ENCODE peak calls at places on chromosomes 6 and 20, in six cellular contexts. I is CD8-positive, alpha-beta T cell; D is A549; O is OCI-LY7; V is esophagus squamous epithelium; S is GM23248. M is an unnamed sample.

GRCh38 chr6:5115168-5115567 is 30.0 kb downstream of the PPP1R3G start:
- DNase-seq in I (no peak), D (peak; percentile 33), O (no peak), V (no peak), S (peak; percentile 75), M (no peak)

GRCh38 chr6:31769684-31770371 is 7.3 kb downstream of the VWA7 start:
- DNase-seq in I (peak; percentile 63), D (peak; percentile 81), O (peak; percentile 75), V (no peak), S (peak; percentile 60), M (peak; percentile 55)

GRCh38 chr6:34581561-34581920 is 25.4 kb upstream of the SPDEF start:
- DNase-seq in I (no peak), D (no peak), O (no peak), V (no peak), S (no peak), M (no peak)

GRCh38 chr6:120355822-120356221 is 978.5 kb downstream of the TBC1D32 start:
- DNase-seq in I (no peak), D (no peak), O (no peak), V (no peak), S (peak; percentile 50), M (no peak)

GRCh38 chr6:37372116-37372515 is 18.3 kb downstream of the RNF8 start:
- DNase-seq in I (no peak), D (no peak), O (no peak), V (no peak), S (no peak), M (no peak)

GRCh38 chr20:10077886-10078285 is 43.1 kb downstream of the ANKEF1 start:
- DNase-seq in I (no peak), D (no peak), O (no peak), V (no peak), S (no peak), M (no peak)

GRCh38 chr20:43372051-43372450 is 85.6 kb upstream of the SRSF6 start:
- DNase-seq in I (no peak), D (no peak), O (no peak), V (no peak), S (no peak), M (no peak)

GRCh38 chr20:44457016-44457415 is 18.7 kb upstream of the TTPAL start:
- DNase-seq in I (no peak), D (no peak), O (no peak), V (no peak), S (no peak), M (no peak)

GRCh38 chr6:73302339-73302738 is 39.3 kb upstream of the KHDC1 start:
- DNase-seq in I (no peak), D (no peak), O (no peak), V (no peak), S (no peak), M (no peak)

GRCh38 chr6:158330016-158330415 is 17.8 kb downstream of the TULP4 start:
- DNase-seq in I (no peak), D (no peak), O (no peak), V (no peak), S (no peak), M (no peak)
- H3K4me1 ChIP-seq in I (peaks cover 11% of the 10 kb centered on the region), D (peaks cover 6% of the 10 kb centered on the region), O (peaks cover 42% of the 10 kb centered on the region), V (no peaks in the 10 kb centered on the region), S (peaks cover 8% of the 10 kb centered on the region), M (peaks cover 3% of the 10 kb centered on the region)

GRCh38 chr6:139940741-139941712 is 566.6 kb upstream of the CITED2 start:
- DNase-seq in I (no peak), D (no peak), O (no peak), V (no peak), S (no peak), M (no peak)
- H3K4me1 ChIP-seq in I (no peaks in the 10 kb centered on the region), D (peaks cover 14% of the 10 kb centered on the region), O (no peaks in the 10 kb centered on the region), V (no peaks in the 10 kb centered on the region), S (peaks cover 17% of the 10 kb centered on the region), M (no peaks in the 10 kb centered on the region)

GRCh38 chr6:112665114-112665513 is 318.0 kb downstream of the RFPL4B start:
- DNase-seq in I (no peak), D (no peak), O (no peak), V (no peak), S (peak; percentile 95), M (no peak)
- H3K4me1 ChIP-seq in I (no peaks in the 10 kb centered on the region), D (no peaks in the 10 kb centered on the region), O (no peaks in the 10 kb centered on the region), V (no peaks in the 10 kb centered on the region), S (peaks cover 22% of the 10 kb centered on the region), M (no peaks in the 10 kb centered on the region)

DNA sequence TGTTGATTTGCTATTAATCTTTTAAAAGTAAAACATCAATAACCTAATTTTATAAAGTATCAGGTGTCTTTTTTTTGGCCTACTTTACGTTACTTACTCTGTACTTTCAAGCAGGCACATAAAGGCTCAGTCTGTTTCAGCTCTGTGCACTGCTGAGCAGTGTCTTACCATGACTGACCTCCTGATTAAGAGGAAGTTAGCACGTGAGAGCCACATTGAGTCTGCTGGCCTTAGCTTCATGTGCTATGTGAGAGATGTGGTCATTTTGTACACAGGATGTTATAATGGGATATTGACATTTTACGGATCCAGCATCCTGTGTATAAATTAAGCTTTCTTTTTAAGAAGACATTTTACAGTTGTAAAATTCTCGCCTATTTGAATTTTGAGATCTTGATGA is 31.9 kb downstream of the ARID1B start:
- DNase-seq in I (no peak), D (no peak), O (peak; percentile 80), V (no peak), S (peak; percentile 81), M (no peak)
- H3K4me1 ChIP-seq in I (peaks cover 72% of the 10 kb centered on the region), D (peaks cover 18% of the 10 kb centered on the region), O (peaks cover 48% of the 10 kb centered on the region), V (peaks cover 5% of the 10 kb centered on the region), S (peaks cover 19% of the 10 kb centered on the region), M (peaks cover 1% of the 10 kb centered on the region)

GRCh38 chr6:99250476-99250875 is 99.0 kb downstream of the FAXC start:
- DNase-seq in I (no peak), D (no peak), O (no peak), V (no peak), S (no peak), M (no peak)

GRCh38 chr6:99246602-99247001 is 102.9 kb downstream of the FAXC start:
- DNase-seq in I (no peak), D (no peak), O (no peak), V (no peak), S (no peak), M (no peak)

GRCh38 chr6:99254616-99255550 is 94.6 kb downstream of the FAXC start:
- DNase-seq in I (no peak), D (no peak), O (no peak), V (no peak), S (no peak), M (no peak)

GRCh38 chr6:99253271-99253670 is 96.2 kb downstream of the FAXC start:
- DNase-seq in I (no peak), D (no peak), O (no peak), V (no peak), S (no peak), M (no peak)

DNA sequence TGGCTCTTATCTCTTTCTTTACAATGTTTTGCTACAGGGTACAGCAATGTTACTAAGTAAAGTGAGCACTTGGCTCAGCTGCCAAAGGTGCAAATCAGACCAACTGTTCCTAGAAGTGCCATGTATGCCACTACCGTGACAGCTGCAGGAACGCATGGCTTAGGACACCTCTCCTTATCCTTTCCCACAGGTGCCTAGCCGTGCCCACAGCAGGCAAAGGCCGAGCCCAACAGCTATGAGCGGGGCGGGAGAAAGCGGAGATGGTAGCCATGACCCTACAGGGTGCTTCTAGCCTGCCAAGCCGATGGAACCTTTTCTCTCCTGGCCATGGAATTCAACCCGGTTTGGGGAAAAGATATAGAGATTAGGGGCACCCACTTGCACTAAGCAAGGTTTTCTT is 97.1 kb downstream of the FAXC start:
- DNase-seq in I (no peak), D (no peak), O (no peak), V (no peak), S (no peak), M (no peak)
- H3K4me1 ChIP-seq in I (no peaks in the 10 kb centered on the region), D (no peaks in the 10 kb centered on the region), O (no peaks in the 10 kb centered on the region), V (no peaks in the 10 kb centered on the region), S (no peaks in the 10 kb centered on the region), M (no peaks in the 10 kb centered on the region)

GRCh38 chr6:112203577-112204349 is 50.6 kb downstream of the LAMA4 start:
- DNase-seq in I (no peak), D (peak; percentile 12), O (no peak), V (no peak), S (peak; percentile 94), M (no peak)
- H3K4me1 ChIP-seq in I (no peaks in the 10 kb centered on the region), D (peaks cover 36% of the 10 kb centered on the region), O (no peaks in the 10 kb centered on the region), V (no peaks in the 10 kb centered on the region), S (peaks cover 70% of the 10 kb centered on the region), M (no peaks in the 10 kb centered on the region)

DNA sequence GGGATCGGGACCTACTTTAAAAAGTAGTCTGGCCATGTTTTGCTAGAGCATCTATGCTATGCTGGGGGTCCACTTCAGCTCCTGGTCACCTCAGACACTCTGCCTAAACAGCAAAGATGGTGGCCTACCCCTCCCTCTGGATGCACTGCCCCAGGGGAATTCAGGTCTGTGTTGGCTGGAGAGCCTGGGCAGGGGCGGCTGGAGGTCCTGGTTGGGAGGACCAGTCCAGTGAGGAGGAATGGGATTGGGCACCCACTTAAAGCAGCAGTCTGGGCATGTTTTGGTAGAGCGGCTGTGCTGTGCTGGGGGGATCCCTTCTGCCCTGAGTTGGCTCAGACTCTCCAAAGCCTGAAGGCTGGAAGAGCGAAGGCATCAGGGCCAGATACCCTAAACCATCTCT is 23.2 kb upstream of the TCF21 start:
- DNase-seq in I (no peak), D (no peak), O (no peak), V (no peak), S (no peak), M (no peak)
- H3K4me1 ChIP-seq in I (no peaks in the 10 kb centered on the region), D (no peaks in the 10 kb centered on the region), O (no peaks in the 10 kb centered on the region), V (no peaks in the 10 kb centered on the region), S (no peaks in the 10 kb centered on the region), M (no peaks in the 10 kb centered on the region)

GRCh38 chr20:19993937-19994667 is 23.1 kb upstream of the NAA20 start:
- DNase-seq in I (no peak), D (no peak), O (no peak), V (no peak), S (peak; percentile 63), M (no peak)
- H3K4me1 ChIP-seq in I (no peaks in the 10 kb centered on the region), D (peaks cover 52% of the 10 kb centered on the region), O (no peaks in the 10 kb centered on the region), V (peaks cover 20% of the 10 kb centered on the region), S (peaks cover 51% of the 10 kb centered on the region), M (no peaks in the 10 kb centered on the region)

GRCh38 chr6:14089224-14089623 is 28.3 kb upstream of the CD83 start:
- DNase-seq in I (no peak), D (no peak), O (no peak), V (no peak), S (no peak), M (no peak)
- H3K4me1 ChIP-seq in I (no peaks in the 10 kb centered on the region), D (no peaks in the 10 kb centered on the region), O (peaks cover 39% of the 10 kb centered on the region), V (peaks cover 3% of the 10 kb centered on the region), S (no peaks in the 10 kb centered on the region), M (no peaks in the 10 kb centered on the region)

DNA sequence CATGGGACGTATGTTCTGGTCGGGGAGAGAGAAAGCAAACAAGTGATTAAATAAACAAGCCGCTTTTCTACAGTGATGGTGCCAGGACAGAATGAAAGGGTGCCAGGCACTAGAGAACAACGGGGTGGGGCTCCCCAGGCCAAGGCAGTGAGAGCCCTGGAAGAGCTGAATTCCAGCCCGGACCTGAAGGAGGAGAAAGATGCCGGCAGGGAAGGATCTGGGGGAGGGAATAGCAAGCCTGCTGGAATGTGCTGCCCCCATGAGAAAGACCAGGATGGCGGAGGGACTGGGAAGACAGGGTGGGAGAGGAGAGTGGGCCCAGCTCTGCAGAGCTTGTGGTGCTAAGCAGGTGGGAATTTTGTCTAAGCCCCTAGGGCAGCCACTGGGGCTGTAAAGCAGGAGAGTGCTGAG is 7.5 kb downstream of the SNAI1 start:
- DNase-seq in I (no peak), D (no peak), O (no peak), V (no peak), S (peak; percentile 71), M (no peak)
- H3K4me1 ChIP-seq in I (no peaks in the 10 kb centered on the region), D (peaks cover 56% of the 10 kb centered on the region), O (peaks cover 15% of the 10 kb centered on the region), V (peaks cover 18% of the 10 kb centered on the region), S (peaks cover 53% of the 10 kb centered on the region), M (peaks cover 7% of the 10 kb centered on the region)

M was measured in iPS DF 6.9.